ENCODE peak calls at places on chromosomes 13 and 19, in eight cellular contexts. I is H9, N is suprapubic skin, W is AG04450, B is astrocyte of the spinal cord, K is AG09309, E is thoracic aorta, X is cardiac muscle cell. A is an unnamed sample.

GRCh38 chr13:60329221-60329983 is 67.6 kb upstream of the TDRD3 start:
- DNase-seq in I (peak), N (no peak), W (no peak), B (peak), K (no peak), E (no peak), X (peak), A (no peak)

GRCh38 chr13:99087954-99088491 is 110.2 kb upstream of the DOCK9 start:
- DNase-seq in I (peak), N (no peak), W (no peak), B (no peak), K (no peak), E (no peak), X (peak), A (no peak)

GRCh38 chr19:42397315-42398166 is 7.4 kb upstream of the CNFN start:
- DNase-seq in I (no peak), N (no peak), W (no peak), B (no peak), K (no peak), E (no peak), X (no peak), A (no peak)

GRCh38 chr13:60397693-60398437 is 845 bp downstream of the TDRD3 start:
- DNase-seq in I (peak), N (peak), W (peak), B (peak), K (peak), E (no peak), X (peak), A (peak)

GRCh38 chr13:40599146-40599545 is 67.3 kb downstream of the FOXO1 start:
- DNase-seq in I (no peak), N (no peak), W (no peak), B (no peak), K (no peak), E (no peak), X (no peak), A (no peak)

GRCh38 chr19:8571006-8571411 is 6.2 kb downstream of the MYO1F start:
- DNase-seq in I (no peak), N (peak), W (no peak), B (peak), K (no peak), E (no peak), X (no peak), A (no peak)

GRCh38 chr13:99986751-99987150 is 5.2 kb downstream of the ZIC2 start:
- DNase-seq in I (no peak), N (no peak), W (no peak), B (peak), K (no peak), E (no peak), X (no peak), A (no peak)

GRCh38 chr19:38684078-38684861 is 36.8 kb downstream of the ACTN4 start:
- DNase-seq in I (peak), N (peak), W (no peak), B (peak), K (peak), E (peak), X (no peak), A (peak)

GRCh38 chr13:47932953-47933687 is 68.0 kb downstream of the SUCLA2 start:
- DNase-seq in I (no peak), N (no peak), W (no peak), B (no peak), K (no peak), E (no peak), X (no peak), A (no peak)

GRCh38 chr19:6108721-6109633 is 1.3 kb downstream of the RFX2 start:
- DNase-seq in I (peak), N (peak), W (no peak), B (peak), K (no peak), E (peak), X (no peak), A (no peak)

GRCh38 chr19:42023121-42023942 is 29.3 kb upstream of the ATP1A3 start:
- DNase-seq in I (peak), N (no peak), W (no peak), B (no peak), K (no peak), E (no peak), X (peak), A (no peak)

GRCh38 chr19:45061965-45062364 is 14.3 kb downstream of the ZNF296 start:
- DNase-seq in I (no peak), N (no peak), W (no peak), B (no peak), K (no peak), E (no peak), X (no peak), A (no peak)

GRCh38 chr13:98496239-98496668 is 80.7 kb downstream of the STK24 start:
- DNase-seq in I (no peak), N (peak), W (no peak), B (no peak), K (no peak), E (no peak), X (no peak), A (no peak)

GRCh38 chr13:52879950-52880650 is 31.7 kb upstream of the PCDH8 start:
- DNase-seq in I (peak), N (no peak), W (no peak), B (no peak), K (no peak), E (no peak), X (no peak), A (no peak)

GRCh38 chr19:11659612-11660011 is 62.3 kb downstream of the ZNF627 start:
- DNase-seq in I (no peak), N (no peak), W (no peak), B (peak), K (no peak), E (no peak), X (no peak), A (no peak)

GRCh38 chr19:6925801-6926751 is 38.7 kb downstream of the ADGRE1 start:
- DNase-seq in I (no peak), N (no peak), W (no peak), B (no peak), K (peak), E (no peak), X (no peak), A (no peak)

GRCh38 chr19:48724796-48725753 is 5.5 kb upstream of the MAMSTR start:
- DNase-seq in I (peak), N (no peak), W (peak), B (peak), K (no peak), E (no peak), X (peak), A (no peak)

GRCh38 chr13:25462301-25463125 is 90.7 kb downstream of the ATP8A2 start:
- DNase-seq in I (no peak), N (no peak), W (no peak), B (no peak), K (no peak), E (no peak), X (no peak), A (no peak)

GRCh38 chr19:30584121-30584520 is 211.9 kb downstream of the ZNF536 start:
- DNase-seq in I (no peak), N (no peak), W (no peak), B (no peak), K (no peak), E (no peak), X (no peak), A (no peak)

GRCh38 chr19:44782729-44783128 is 5.0 kb downstream of the CBLC start:
- DNase-seq in I (no peak), N (no peak), W (no peak), B (no peak), K (no peak), E (no peak), X (no peak), A (no peak)

GRCh38 chr13:113322890-113323651 is 26.0 kb downstream of the LAMP1 start:
- DNase-seq in I (no peak), N (no peak), W (no peak), B (no peak), K (no peak), E (no peak), X (peak), A (no peak)

GRCh38 chr13:113322043-113322461 is 25.0 kb downstream of the LAMP1 start:
- DNase-seq in I (no peak), N (no peak), W (no peak), B (no peak), K (no peak), E (no peak), X (no peak), A (no peak)

GRCh38 chr13:113323869-113324268 is 26.8 kb downstream of the LAMP1 start:
- DNase-seq in I (no peak), N (no peak), W (no peak), B (no peak), K (no peak), E (no peak), X (no peak), A (no peak)

GRCh38 chr13:113325779-113326178 is 28.7 kb downstream of the LAMP1 start:
- DNase-seq in I (no peak), N (no peak), W (no peak), B (no peak), K (no peak), E (no peak), X (no peak), A (no peak)

GRCh38 chr13:113324336-113324882 is 27.4 kb downstream of the LAMP1 start:
- DNase-seq in I (no peak), N (no peak), W (no peak), B (no peak), K (no peak), E (no peak), X (no peak), A (no peak)
- TF ChIP-seq CTCF in I (no peak), N (no peak), W (no peak), B (no peak), K (no peak), E (no peak), X (no peak), A (no peak)

GRCh38 chr13:31927219-31927653 is 104.3 kb upstream of the FRY start:
- DNase-seq in I (no peak), N (no peak), W (no peak), B (no peak), K (no peak), E (no peak), X (no peak), A (no peak)
- TF ChIP-seq CTCF in I (no peak), N (no peak), W (no peak), B (no peak), K (no peak), E (no peak), X (no peak), A (no peak)

GRCh38 chr19:46372901-46373572 is 26.1 kb downstream of the PPP5C start:
- DNase-seq in I (peak), N (peak), W (no peak), B (peak), K (no peak), E (no peak), X (no peak), A (peak)
- TF ChIP-seq CTCF in I (peak), N (peak), W (peak), B (peak), K (peak), E (peak), X (peak), A (peak)

GRCh38 chr19:10305139-10305806 is 4.3 kb downstream of the ZGLP1 start:
- DNase-seq in I (no peak), N (no peak), W (no peak), B (no peak), K (no peak), E (no peak), X (no peak), A (peak)

GRCh38 chr19:10295305-10295846 is 5.6 kb downstream of the ICAM5 start:
- DNase-seq in I (peak), N (no peak), W (no peak), B (no peak), K (no peak), E (no peak), X (peak), A (no peak)

GRCh38 chr19:10295847-10296591 is 6.3 kb downstream of the ICAM5 start:
- DNase-seq in I (peak), N (no peak), W (no peak), B (no peak), K (no peak), E (no peak), X (peak), A (no peak)

GRCh38 chr19:10294368-10294697 is 4.6 kb downstream of the ICAM5 start:
- DNase-seq in I (peak), N (no peak), W (no peak), B (no peak), K (no peak), E (no peak), X (no peak), A (no peak)

GRCh38 chr19:10299545-10300458 is 9.8 kb downstream of the ZGLP1 start:
- DNase-seq in I (no peak), N (no peak), W (no peak), B (no peak), K (no peak), E (no peak), X (no peak), A (no peak)
- TF ChIP-seq CTCF in I (no peak), N (no peak), W (no peak), B (no peak), K (no peak), E (no peak), X (no peak), A (no peak)

GRCh38 chr13:93927431-93927830 is 552.1 kb downstream of the DCT start:
- DNase-seq in I (no peak), N (no peak), W (no peak), B (no peak), K (no peak), E (no peak), X (no peak), A (no peak)

GRCh38 chr13:93925976-93926375 is 553.5 kb downstream of the DCT start:
- DNase-seq in I (no peak), N (no peak), W (no peak), B (no peak), K (no peak), E (no peak), X (no peak), A (no peak)

DNA sequence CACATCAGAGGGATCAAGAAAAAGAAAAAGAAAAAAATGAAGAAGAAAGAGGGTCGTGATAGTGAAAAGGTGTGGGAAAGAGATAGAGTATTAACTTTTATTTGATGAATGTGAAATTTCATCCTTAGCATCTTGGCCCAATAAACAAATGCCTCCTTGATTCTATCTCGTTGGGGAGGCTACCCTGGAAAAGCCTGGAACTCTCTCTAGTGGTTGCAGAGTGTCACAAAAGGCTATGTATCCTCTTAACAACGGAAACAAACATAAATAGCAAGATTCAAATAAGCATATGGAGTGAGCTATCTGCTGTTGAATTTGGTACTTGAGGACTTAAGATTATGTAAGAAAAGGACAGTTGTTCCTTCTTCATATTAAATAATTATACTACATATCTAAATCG is 557.4 kb downstream of the DCT start:
- DNase-seq in I (no peak), N (no peak), W (no peak), B (no peak), K (no peak), E (no peak), X (no peak), A (no peak)
- TF ChIP-seq CTCF in I (no peak), N (no peak), W (no peak), B (no peak), K (peak), E (no peak), X (no peak), A (peak)

A was measured in RWPE2.